ENCODE peak calls at places on chromosomes 12 and 14, in five cellular contexts. L is tibial nerve, P is HepG2, G is GM12878, T is H1. D is an unnamed sample. For H3K4me1, the result is how much of the 10 kb centered on the place peaks cover.

GRCh38 chr12:110932048-110932447 is 11.7 kb upstream of the MYL2 start:
- DNase-seq in L (no peak), P (no peak), G (no peak), T (peak), D (no peak)

GRCh38 chr12:105106621-105107020 is 910 bp upstream of the WASHC4 start:
- DNase-seq in L (no peak), P (no peak), G (no peak), T (no peak), D (no peak)

GRCh38 chr12:27623645-27624044 is 72.6 kb upstream of the REP15 start:
- DNase-seq in L (no peak), P (no peak), G (no peak), T (no peak), D (no peak)

GRCh38 chr12:57523706-57524614 is 1.3 kb downstream of the MBD6 start:
- DNase-seq in L (no peak), P (no peak), G (no peak), T (no peak), D (no peak)

GRCh38 chr12:31874961-31875608 is 84.1 kb upstream of the RESF1 start:
- DNase-seq in L (no peak), P (no peak), G (no peak), T (no peak), D (peak)

GRCh38 chr12:40559865-40560264 is 132.4 kb upstream of the CNTN1 start:
- DNase-seq in L (no peak), P (no peak), G (peak), T (no peak), D (no peak)

GRCh38 chr14:55356913-55357312 is 54.7 kb downstream of the ATG14 start:
- DNase-seq in L (no peak), P (peak), G (no peak), T (peak), D (no peak)

GRCh38 chr14:51006781-51007211 is 62.5 kb upstream of the PYGL start:
- DNase-seq in L (no peak), P (no peak), G (no peak), T (no peak), D (peak)

GRCh38 chr12:8698132-8698829 is 490 bp downstream of the RIMKLB start:
- DNase-seq in L (peak), P (no peak), G (no peak), T (peak), D (peak)

GRCh38 chr12:116984098-116984497 is 73.3 kb downstream of the FBXW8 start:
- DNase-seq in L (no peak), P (no peak), G (no peak), T (no peak), D (no peak)

GRCh38 chr12:128069359-128069997 is 197.5 kb upstream of the TMEM132C start:
- DNase-seq in L (no peak), P (peak), G (no peak), T (peak), D (no peak)

GRCh38 chr14:39090548-39091111 is 12.4 kb downstream of the SEC23A start:
- DNase-seq in L (no peak), P (no peak), G (no peak), T (no peak), D (no peak)

GRCh38 chr12:9773216-9773877 is 12.6 kb upstream of the CD69 start:
- DNase-seq in L (no peak), P (no peak), G (no peak), T (no peak), D (no peak)

GRCh38 chr12:49808686-49809368 is 19.4 kb downstream of the NCKAP5L start:
- DNase-seq in L (peak), P (no peak), G (no peak), T (no peak), D (peak)

GRCh38 chr14:91245029-91245428 is 525 bp upstream of the GPR68 start:
- DNase-seq in L (no peak), P (no peak), G (no peak), T (no peak), D (no peak)

GRCh38 chr14:73223049-73223448 is 14.3 kb upstream of the PAPLN start:
- DNase-seq in L (no peak), P (no peak), G (peak), T (no peak), D (no peak)

GRCh38 chr12:18108611-18109010 is 18.6 kb upstream of the RERGL start:
- DNase-seq in L (no peak), P (peak), G (no peak), T (no peak), D (no peak)

GRCh38 chr12:95820096-95820703 is 29.6 kb upstream of the NTN4 start:
- DNase-seq in L (no peak), P (peak), G (no peak), T (no peak), D (no peak)

GRCh38 chr14:94677747-94678146 is 65.6 kb downstream of the SERPINA3 start:
- DNase-seq in L (no peak), P (no peak), G (no peak), T (no peak), D (peak)

GRCh38 chr14:94173885-94174621 is at the start of gene PPP4R4:
- DNase-seq in L (peak), P (peak), G (no peak), T (peak), D (peak)

GRCh38 chr14:24565766-24566165 is 10.3 kb downstream of the CTSG start:
- DNase-seq in L (no peak), P (no peak), G (no peak), T (no peak), D (no peak)

GRCh38 chr14:95102678-95103039 is 54.7 kb downstream of the DICER1 start:
- DNase-seq in L (no peak), P (no peak), G (no peak), T (no peak), D (no peak)

GRCh38 chr12:104975621-104976343 is 10.3 kb upstream of the NOPCHAP1 start:
- DNase-seq in L (no peak), P (no peak), G (no peak), T (no peak), D (no peak)

GRCh38 chr14:54809767-54810166 is 92.9 kb downstream of the GCH1 start:
- DNase-seq in L (no peak), P (no peak), G (no peak), T (no peak), D (no peak)

GRCh38 chr12:15184484-15184883 is 36.7 kb downstream of the RERG start:
- DNase-seq in L (no peak), P (no peak), G (no peak), T (no peak), D (no peak)
- TF ChIP-seq EP300 in L (no peak), P (no peak), G (no peak), T (no peak), D (no peak)

GRCh38 chr12:132500856-132501180 is 10.9 kb downstream of the FBRSL1 start:
- DNase-seq in L (no peak), P (no peak), G (no peak), T (no peak), D (no peak)

GRCh38 chr12:132501189-132501940 is 11.4 kb downstream of the FBRSL1 start:
- DNase-seq in L (no peak), P (no peak), G (no peak), T (no peak), D (no peak)

GRCh38 chr12:132503611-132504204 is 13.8 kb downstream of the FBRSL1 start:
- DNase-seq in L (no peak), P (no peak), G (no peak), T (no peak), D (no peak)

GRCh38 chr12:132502149-132502881 is 12.4 kb downstream of the FBRSL1 start:
- DNase-seq in L (no peak), P (no peak), G (no peak), T (no peak), D (no peak)

GRCh38 chr12:132502882-132503193 is 12.9 kb downstream of the FBRSL1 start:
- DNase-seq in L (no peak), P (no peak), G (no peak), T (no peak), D (no peak)
- H3K4me1 ChIP-seq in L (half or more), P (under half), G (under half), T (under half), D (under half)

GRCh38 chr14:85856430-85856829 is 326.5 kb downstream of the FLRT2 start:
- DNase-seq in L (no peak), P (no peak), G (no peak), T (no peak), D (no peak)
- TF ChIP-seq EP300 in L (no peak), P (no peak), G (no peak), T (no peak), D (no peak)

GRCh38 chr14:96195441-96196081 is 9.1 kb upstream of the BDKRB2 start:
- DNase-seq in L (no peak), P (peak), G (no peak), T (no peak), D (no peak)

GRCh38 chr14:96197163-96197852 is 7.3 kb upstream of the BDKRB2 start:
- DNase-seq in L (no peak), P (no peak), G (no peak), T (no peak), D (no peak)

GRCh38 chr14:96192975-96193805 is 11.4 kb upstream of the BDKRB2 start:
- DNase-seq in L (no peak), P (no peak), G (no peak), T (no peak), D (no peak)

GRCh38 chr14:96194262-96194656 is 10.4 kb upstream of the BDKRB2 start:
- DNase-seq in L (no peak), P (no peak), G (no peak), T (no peak), D (no peak)

GRCh38 chr14:96194657-96195431 is 9.8 kb upstream of the BDKRB2 start:
- DNase-seq in L (no peak), P (peak), G (no peak), T (no peak), D (no peak)
- H3K4me1 ChIP-seq in L (under half), P (under half), G (under half), T (under half), D (under half)

GRCh38 chr12:613996-614726 is 49.1 kb downstream of the NINJ2 start:
- DNase-seq in L (no peak), P (peak), G (no peak), T (peak), D (no peak)

GRCh38 chr12:615620-616019 is 47.6 kb downstream of the NINJ2 start:
- DNase-seq in L (no peak), P (no peak), G (no peak), T (no peak), D (no peak)

GRCh38 chr12:612293-612692 is 51.0 kb downstream of the NINJ2 start:
- DNase-seq in L (no peak), P (no peak), G (no peak), T (no peak), D (no peak)

GRCh38 chr12:614727-615060 is 48.6 kb downstream of the NINJ2 start:
- DNase-seq in L (no peak), P (no peak), G (no peak), T (no peak), D (no peak)

GRCh38 chr12:612886-613285 is 50.4 kb downstream of the NINJ2 start:
- DNase-seq in L (no peak), P (no peak), G (no peak), T (no peak), D (no peak)
- TF ChIP-seq EP300 in L (no peak), P (no peak), G (no peak), T (no peak), D (no peak)

GRCh38 chr12:51960488-51960887 is 9.0 kb downstream of the ACVR1B start:
- DNase-seq in L (no peak), P (no peak), G (no peak), T (no peak), D (no peak)
- H3K4me1 ChIP-seq in L (under half), P (half or more), G (under half), T (under half), D (under half)

GRCh38 chr12:54389139-54389508 is 4.6 kb upstream of the ZNF385A start:
- DNase-seq in L (no peak), P (no peak), G (no peak), T (no peak), D (no peak)

GRCh38 chr12:54390176-54390667 is 5.7 kb upstream of the ZNF385A start:
- DNase-seq in L (no peak), P (no peak), G (no peak), T (peak), D (no peak)

GRCh38 chr12:54389536-54390175 is 5.1 kb upstream of the ZNF385A start:
- DNase-seq in L (no peak), P (no peak), G (no peak), T (no peak), D (no peak)

GRCh38 chr12:54392485-54393349 is 8.2 kb upstream of the ZNF385A start:
- DNase-seq in L (no peak), P (no peak), G (no peak), T (no peak), D (no peak)

GRCh38 chr12:54390668-54391551 is 6.4 kb upstream of the ZNF385A start:
- DNase-seq in L (no peak), P (no peak), G (no peak), T (peak), D (no peak)
- TF ChIP-seq EP300 in L (no peak), P (no peak), G (no peak), T (peak), D (no peak)

GRCh38 chr12:93996321-93996720 is 152.1 kb upstream of the PLXNC1 start:
- DNase-seq in L (no peak), P (no peak), G (no peak), T (no peak), D (no peak)
- H3K4me1 ChIP-seq in L (under half), P (under half), G (under half), T (under half), D (under half)